ENCODE peak calls at places on chromosomes 7 and 10, in seven cellular contexts. O is mammary epithelial cell, B is adipocyte, X is dorsolateral prefrontal cortex, N is left ventricle myocardium inferior, L is brain microvascular endothelial cell, E is IMR-90. C is an unnamed sample.
A peak's percentile ranks its signal among the peaks of the same experiment; 100 is the strongest.

GRCh38 chr7:15707570-15707969 is 21.1 kb upstream of the MEOX2 start:
- DNase-seq in O (no peak), B (no peak), X (no peak), N (no peak), L (no peak), E (no peak), C (no peak)

GRCh38 chr10:25191162-25191895 is 16.5 kb downstream of the GPR158 start:
- DNase-seq in O (no peak), B (no peak), X (no peak), N (no peak), L (no peak), E (no peak), C (no peak)

GRCh38 chr7:138970979-138971378 is 10.2 kb downstream of the KIAA1549 start:
- DNase-seq in O (no peak), B (no peak), X (no peak), N (no peak), L (no peak), E (no peak), C (no peak)

GRCh38 chr10:126893841-126894240 is 11.4 kb upstream of the DOCK1 start:
- DNase-seq in O (no peak), B (no peak), X (no peak), N (no peak), L (no peak), E (no peak), C (no peak)

GRCh38 chr7:15558747-15559146 is 3.1 kb downstream of the AGMO start:
- DNase-seq in O (no peak), B (peak; percentile 47), X (no peak), N (no peak), L (peak; percentile 54), E (peak; percentile 6), C (peak; percentile 14)

GRCh38 chr7:110839866-110840265 is 251.1 kb upstream of the LRRN3 start:
- DNase-seq in O (peak; percentile 1), B (peak; percentile 54), X (no peak), N (peak; percentile 21), L (peak; percentile 45), E (peak; percentile 64), C (peak; percentile 78)

GRCh38 chr7:43538404-43538771 is 44.5 kb upstream of the STK17A start:
- DNase-seq in O (no peak), B (no peak), X (no peak), N (no peak), L (no peak), E (no peak), C (no peak)

GRCh38 chr7:116228241-116228640 is 17.9 kb downstream of the TES start:
- DNase-seq in O (no peak), B (no peak), X (no peak), N (no peak), L (no peak), E (no peak), C (no peak)

GRCh38 chr7:155227004-155227787 is 70.5 kb upstream of the INSIG1 start:
- DNase-seq in O (no peak), B (no peak), X (no peak), N (no peak), L (no peak), E (no peak), C (no peak)

DNA sequence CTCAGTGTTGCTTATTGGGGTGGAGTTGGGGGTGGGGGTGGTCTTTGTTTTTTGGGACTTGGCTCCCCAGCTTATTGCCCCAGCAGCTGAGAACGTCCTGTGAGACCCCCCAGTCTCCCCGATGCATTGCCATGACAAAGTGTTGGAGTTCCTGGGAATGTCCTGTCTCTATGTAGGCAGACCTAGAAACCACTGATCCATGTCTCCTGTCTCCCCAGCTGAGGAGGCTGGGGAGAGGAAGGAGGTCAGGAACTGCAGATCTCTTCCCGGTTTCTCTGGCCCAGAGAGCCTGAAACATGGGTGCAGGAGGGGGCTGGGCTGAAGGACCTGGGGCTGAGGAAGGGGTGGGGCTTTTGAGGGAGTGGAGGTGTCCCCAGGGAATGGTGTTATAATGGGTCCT is 80.2 kb upstream of the GTF2IRD1 start:
- DNase-seq in O (no peak), B (no peak), X (no peak), N (no peak), L (no peak), E (no peak), C (no peak)
- H3K4me3 ChIP-seq in O (no peak overlapping the region), B (no peak overlapping the region), X (no peak overlapping the region), N (no peak overlapping the region), L (no peak overlapping the region), E (no peak overlapping the region), C (no peak overlapping the region)

GRCh38 chr10:79245539-79246208 is 101.6 kb upstream of the PPIF start:
- DNase-seq in O (no peak), B (no peak), X (no peak), N (no peak), L (no peak), E (no peak), C (no peak)

GRCh38 chr10:79242620-79243152 is 104.6 kb upstream of the PPIF start:
- DNase-seq in O (peak; percentile 70), B (peak; percentile 92), X (peak; percentile 86), N (peak; percentile 74), L (peak; percentile 69), E (peak; percentile 87), C (peak; percentile 69)

GRCh38 chr10:79244841-79245504 is 102.3 kb upstream of the PPIF start:
- DNase-seq in O (no peak), B (no peak), X (no peak), N (no peak), L (no peak), E (no peak), C (no peak)

GRCh38 chr10:79243211-79244067 is 103.8 kb upstream of the PPIF start:
- DNase-seq in O (no peak), B (peak; percentile 69), X (peak; percentile 89), N (no peak), L (no peak), E (no peak), C (no peak)

GRCh38 chr10:79244068-79244442 is 103.2 kb upstream of the PPIF start:
- DNase-seq in O (no peak), B (no peak), X (no peak), N (no peak), L (no peak), E (no peak), C (no peak)
- H3K4me3 ChIP-seq in O (no peak overlapping the region), B (no peak overlapping the region), X (peak overlapping the region; percentile 48), N (peak overlapping the region; percentile 70), L (peak overlapping the region; percentile 51), E (no peak overlapping the region), C (peak overlapping the region; percentile 17)

GRCh38 chr10:123891147-123892011 is at the start of gene CPXM2:
- DNase-seq in O (no peak), B (peak; percentile 54), X (no peak), N (no peak), L (no peak), E (no peak), C (no peak)
- H3K4me3 ChIP-seq in O (no peak within 1 kb of the TSS), B (peak within 1 kb of the TSS; percentile 50), X (no peak within 1 kb of the TSS), N (peak within 1 kb of the TSS; percentile 54), L (no peak within 1 kb of the TSS), E (no peak within 1 kb of the TSS), C (no peak within 1 kb of the TSS)

DNA sequence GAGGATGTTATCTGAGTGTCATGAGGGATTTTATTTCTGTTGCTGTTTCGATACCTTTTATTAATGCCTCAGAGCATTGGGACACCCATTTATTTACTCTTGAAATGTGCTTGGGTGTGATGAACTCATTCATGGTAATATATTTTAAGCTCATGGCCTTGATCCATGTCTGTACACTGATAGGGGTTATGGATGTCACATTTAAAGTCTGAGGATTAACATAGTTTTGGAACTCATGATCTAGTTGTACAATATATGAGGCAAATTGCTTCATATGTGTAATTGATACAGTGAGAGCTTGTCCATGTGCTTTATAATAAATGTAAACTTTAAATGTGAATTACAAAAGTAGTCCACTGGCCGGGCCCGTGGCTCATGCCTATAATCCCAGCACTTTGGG is 23.0 kb upstream of the ZRANB1 start:
- DNase-seq in O (no peak), B (peak; percentile 58), X (no peak), N (no peak), L (no peak), E (peak; percentile 25), C (no peak)
- H3K4me3 ChIP-seq in O (no peak overlapping the region), B (peak overlapping the region; percentile 99), X (peak overlapping the region; percentile 76), N (peak overlapping the region; percentile 92), L (no peak overlapping the region), E (peak overlapping the region; percentile 19), C (peak overlapping the region; percentile 93)

GRCh38 chr10:15387021-15387420 is 15.9 kb upstream of the FAM171A1 start:
- DNase-seq in O (no peak), B (no peak), X (peak; percentile 60), N (no peak), L (no peak), E (no peak), C (no peak)
- H3K4me3 ChIP-seq in O (no peak overlapping the region), B (no peak overlapping the region), X (no peak overlapping the region), N (no peak overlapping the region), L (no peak overlapping the region), E (no peak overlapping the region), C (no peak overlapping the region)

GRCh38 chr10:119688033-119688508 is 36.9 kb downstream of the BAG3 start:
- DNase-seq in O (no peak), B (no peak), X (no peak), N (no peak), L (no peak), E (no peak), C (no peak)

GRCh38 chr10:119687192-119688032 is 36.2 kb downstream of the BAG3 start:
- DNase-seq in O (peak; percentile 56), B (no peak), X (no peak), N (no peak), L (no peak), E (no peak), C (peak; percentile 51)

GRCh38 chr10:119686465-119687191 is 35.4 kb downstream of the BAG3 start:
- DNase-seq in O (peak; percentile 98), B (peak; percentile 95), X (peak; percentile 82), N (peak; percentile 65), L (peak; percentile 95), E (peak; percentile 89), C (peak; percentile 93)

GRCh38 chr10:119691726-119692125 is 34.1 kb upstream of the INPP5F start:
- DNase-seq in O (no peak), B (no peak), X (no peak), N (no peak), L (no peak), E (no peak), C (no peak)

DNA sequence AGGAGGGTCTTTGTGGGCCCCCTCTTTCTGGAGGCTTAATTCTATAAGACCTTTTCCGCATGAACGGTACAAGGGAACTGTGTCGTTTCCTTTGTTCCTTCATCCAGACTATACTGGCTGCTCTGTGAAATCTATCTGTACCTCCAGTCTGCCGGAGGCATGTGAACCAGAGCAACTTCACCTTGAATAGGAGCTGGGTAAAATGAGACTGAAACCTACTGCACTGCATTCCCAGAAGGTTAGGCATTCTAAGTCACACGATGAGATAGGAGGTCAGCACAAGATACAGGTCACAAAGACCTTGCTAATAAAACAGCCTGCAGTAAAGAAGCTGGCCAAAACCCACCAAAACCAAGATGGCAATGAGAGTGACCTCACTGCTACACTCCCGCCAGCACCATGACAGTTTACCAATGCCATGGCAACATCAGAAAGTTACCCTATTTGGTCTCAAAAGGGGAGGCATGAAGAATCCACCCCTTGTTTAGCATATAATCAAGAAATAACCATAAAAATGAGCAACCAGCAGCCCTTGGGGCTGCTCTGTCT is 36.8 kb upstream of the INPP5F start:
- DNase-seq in O (no peak), B (no peak), X (no peak), N (no peak), L (no peak), E (no peak), C (no peak)
- H3K4me3 ChIP-seq in O (no peak overlapping the region), B (no peak overlapping the region), X (no peak overlapping the region), N (no peak overlapping the region), L (no peak overlapping the region), E (no peak overlapping the region), C (no peak overlapping the region)

GRCh38 chr10:22324413-22324812 is 3.5 kb downstream of the BMI1 start:
- DNase-seq in O (no peak), B (no peak), X (no peak), N (no peak), L (no peak), E (no peak), C (no peak)
- H3K4me3 ChIP-seq in O (no peak overlapping the region), B (peak overlapping the region; percentile 82), X (peak overlapping the region; percentile 58), N (peak overlapping the region; percentile 74), L (no peak overlapping the region), E (no peak overlapping the region), C (no peak overlapping the region)

GRCh38 chr7:132446666-132447217 is 129.5 kb downstream of the PLXNA4 start:
- DNase-seq in O (no peak), B (no peak), X (no peak), N (no peak), L (no peak), E (no peak), C (no peak)
- H3K4me3 ChIP-seq in O (no peak overlapping the region), B (no peak overlapping the region), X (no peak overlapping the region), N (no peak overlapping the region), L (no peak overlapping the region), E (no peak overlapping the region), C (no peak overlapping the region)

C was measured in fibroblast of pulmonary artery.